ENCODE peak calls at places on chromosomes 1 and 21, in six cellular contexts. D is tibial artery, S is brain microvascular endothelial cell, F is PC-3, W is heart left ventricle, K is prostate gland. O is an unnamed sample.
A peak's percentile ranks its signal among the peaks of the same experiment; 100 is the strongest.

GRCh38 chr21:44765231-44766013 is 36.2 kb downstream of the UBE2G2 start:
- DNase-seq in D (no peak), S (no peak), F (peak; percentile 88), W (no peak), K (no peak), O (no peak)

GRCh38 chr1:206801467-206801866 is 29.2 kb upstream of the IL10 start:
- DNase-seq in D (no peak), S (no peak), F (no peak), W (no peak), K (no peak), O (no peak)

GRCh38 chr1:236868625-236869467 is 73.8 kb downstream of the MTR start:
- DNase-seq in D (no peak), S (peak; percentile 52), F (peak; percentile 54), W (no peak), K (no peak), O (no peak)

GRCh38 chr1:100926240-100926639 is 30.4 kb downstream of the SLC30A7 start:
- DNase-seq in D (no peak), S (no peak), F (no peak), W (no peak), K (no peak), O (no peak)

GRCh38 chr1:58783993-58784757 is at the start of gene JUN:
- DNase-seq in D (peak; percentile 100), S (peak; percentile 100), F (peak; percentile 99), W (peak; percentile 100), K (peak; percentile 100), O (peak; percentile 99)

GRCh38 chr1:33763406-33763805 is 100.5 kb upstream of the HMGB4 start:
- DNase-seq in D (peak; percentile 73), S (peak; percentile 1), F (peak; percentile 61), W (peak; percentile 39), K (no peak), O (peak; percentile 16)

GRCh38 chr1:184379111-184379752 is 7.6 kb upstream of the C1orf21 start:
- DNase-seq in D (no peak), S (no peak), F (peak; percentile 12), W (no peak), K (no peak), O (no peak)

GRCh38 chr1:236759252-236759859 is 35.7 kb upstream of the MTR start:
- DNase-seq in D (no peak), S (peak; percentile 9), F (peak; percentile 51), W (no peak), K (no peak), O (no peak)

GRCh38 chr1:211705439-211706205 is 30.2 kb upstream of the NEK2 start:
- DNase-seq in D (no peak), S (no peak), F (peak; percentile 75), W (no peak), K (no peak), O (no peak)

GRCh38 chr1:1373493-1374067 is 1.4 kb downstream of the AURKAIP1 start:
- DNase-seq in D (no peak), S (no peak), F (no peak), W (no peak), K (no peak), O (no peak)

GRCh38 chr1:117284408-117285215 is 73.9 kb upstream of the VTCN1 start:
- DNase-seq in D (no peak), S (peak; percentile 33), F (peak; percentile 83), W (no peak), K (peak; percentile 24), O (peak; percentile 47)

GRCh38 chr1:19439464-19440171 is 45.7 kb downstream of the CAPZB start:
- DNase-seq in D (peak; percentile 85), S (no peak), F (no peak), W (peak; percentile 75), K (peak; percentile 62), O (no peak)

GRCh38 chr1:236451796-236452373 is 57.8 kb downstream of the EDARADD start:
- DNase-seq in D (no peak), S (no peak), F (peak; percentile 13), W (no peak), K (no peak), O (no peak)

GRCh38 chr1:165075725-165076370 is 280.7 kb downstream of the LMX1A start:
- DNase-seq in D (no peak), S (peak; percentile 16), F (peak; percentile 59), W (no peak), K (no peak), O (no peak)

GRCh38 chr1:37342736-37343135 is 131.6 kb upstream of the ZC3H12A start:
- DNase-seq in D (no peak), S (no peak), F (peak; percentile 5), W (no peak), K (no peak), O (no peak)
- TF ChIP-seq CTCF in D (no peak), S (no peak), F (peak; percentile 22), W (no peak), K (no peak), O (no peak)

GRCh38 chr1:230230948-230231738 is 164.1 kb downstream of the GALNT2 start:
- DNase-seq in D (no peak), S (no peak), F (no peak), W (no peak), K (no peak), O (no peak)
- H3K4me3 ChIP-seq in D (no peak overlapping the region), S (no peak overlapping the region), F (no peak overlapping the region), W (no peak overlapping the region), K (no peak overlapping the region), O (no peak overlapping the region)

DNA sequence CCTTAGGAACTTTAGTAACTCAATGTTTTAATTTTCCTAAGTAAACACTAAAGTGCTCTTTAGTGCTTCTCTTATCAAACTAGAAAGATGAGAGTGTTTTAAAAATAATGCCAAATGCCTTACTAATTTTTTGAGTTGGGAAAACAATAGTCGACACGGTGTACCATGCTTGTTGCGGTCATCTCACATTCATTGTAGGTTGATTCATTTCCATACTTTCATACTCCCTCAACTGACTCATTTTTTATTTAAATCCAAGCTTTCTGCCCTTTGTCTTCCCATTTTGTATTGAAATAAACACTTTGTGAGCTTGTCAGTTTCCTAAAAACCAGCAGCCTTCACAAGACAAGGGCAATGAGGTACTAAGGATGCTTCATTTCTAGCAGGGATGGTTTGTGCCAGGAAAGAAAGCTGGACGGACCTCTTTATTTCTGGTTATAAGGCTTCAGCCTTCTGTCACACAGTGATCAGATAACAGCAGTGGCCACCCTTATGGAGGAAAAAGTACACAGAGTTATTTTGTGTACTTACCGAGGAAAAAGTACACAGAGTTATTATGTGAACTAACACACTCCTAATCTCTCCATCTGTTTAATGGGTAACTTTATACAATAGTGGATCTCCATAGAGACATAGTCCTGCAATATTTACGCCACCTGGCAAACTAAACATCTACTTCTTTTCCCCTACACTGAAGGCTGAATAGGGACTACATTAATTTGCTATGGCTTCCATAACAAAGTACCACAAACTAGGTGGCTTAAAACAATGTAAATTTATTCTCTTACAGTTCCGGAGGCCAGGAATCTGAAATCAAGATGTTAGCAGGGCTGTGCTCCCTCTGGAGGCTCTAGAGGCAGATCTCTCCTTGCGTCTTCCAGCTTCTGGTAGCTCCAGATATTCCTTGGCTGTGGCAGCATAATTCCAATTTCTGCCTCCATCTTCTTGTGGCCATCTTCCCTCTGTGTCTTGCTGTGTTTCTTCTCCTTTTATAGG is 13.0 kb upstream of the CCDC190 start:
- DNase-seq in D (no peak), S (peak; percentile 76), F (peak; percentile 89), W (no peak), K (peak; percentile 49), O (no peak)
- TF ChIP-seq CTCF in D (peak; percentile 24), S (peak; percentile 70), F (peak; percentile 51), W (no peak), K (no peak), O (peak; percentile 16)

DNA sequence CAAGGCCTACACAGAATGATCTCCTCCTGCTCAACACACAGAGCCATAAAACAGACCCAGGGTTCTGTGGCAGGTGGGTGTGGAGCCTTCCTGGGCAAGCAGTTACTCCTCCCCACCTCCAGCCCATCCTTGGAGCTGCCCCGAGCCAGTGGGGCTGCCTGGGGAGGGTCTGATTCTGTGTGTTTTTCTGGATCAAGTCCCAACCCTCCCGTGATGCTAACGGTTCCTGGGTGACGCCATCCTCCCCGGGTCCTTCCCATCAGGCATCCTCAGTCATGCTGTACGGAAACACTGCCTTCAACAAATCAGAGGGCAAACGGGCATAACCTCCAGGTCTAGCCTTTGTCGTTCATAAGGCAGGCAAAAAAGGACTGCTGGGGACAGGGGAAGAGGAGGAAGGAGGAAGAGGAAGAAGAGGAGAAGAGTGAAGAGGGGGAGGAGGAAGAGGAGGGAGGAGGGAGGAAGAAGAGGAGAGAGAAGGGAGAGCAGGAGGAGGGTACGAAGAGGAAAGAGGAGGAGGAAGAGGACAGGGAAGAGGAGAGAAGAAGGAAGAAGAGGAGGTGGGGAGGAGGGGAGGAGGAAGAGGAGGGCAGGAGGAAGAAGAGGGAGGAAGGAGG is 84.5 kb downstream of the ITPKB start:
- DNase-seq in D (no peak), S (no peak), F (no peak), W (peak; percentile 27), K (no peak), O (no peak)
- H3K4me3 ChIP-seq in D (no peak overlapping the region), S (no peak overlapping the region), F (no peak overlapping the region), W (no peak overlapping the region), K (no peak overlapping the region), O (no peak overlapping the region)

GRCh38 chr1:59897165-59897564 is 29.4 kb downstream of the CYP2J2 start:
- DNase-seq in D (no peak), S (no peak), F (no peak), W (no peak), K (no peak), O (no peak)

GRCh38 chr1:59898927-59899326 is 27.6 kb downstream of the CYP2J2 start:
- DNase-seq in D (no peak), S (no peak), F (no peak), W (no peak), K (no peak), O (no peak)

GRCh38 chr1:59901770-59902388 is 24.7 kb downstream of the CYP2J2 start:
- DNase-seq in D (no peak), S (no peak), F (no peak), W (no peak), K (no peak), O (no peak)

GRCh38 chr1:59903136-59903754 is 23.3 kb downstream of the CYP2J2 start:
- DNase-seq in D (no peak), S (peak; percentile 20), F (peak; percentile 61), W (no peak), K (no peak), O (no peak)

GRCh38 chr1:59900640-59901039 is 25.9 kb downstream of the CYP2J2 start:
- DNase-seq in D (no peak), S (no peak), F (no peak), W (no peak), K (no peak), O (no peak)
- TF ChIP-seq CTCF in D (no peak), S (peak; percentile 27), F (peak; percentile 9), W (no peak), K (no peak), O (no peak)

O was measured in HFF-Myc.